ENCODE peak calls at places on chromosome 1, in seven cellular contexts. U is HFF-Myc; M is fibroblast of the aortic adventitia; G is activated T-cell treated with anti-CD3 and anti-CD28 coated beads for 24 hours; L is CD8-positive, alpha-beta memory T cell; H is NCI-H524; B is GM03348. X is an unnamed sample.

GRCh38 chr1:76759950-76760349 is 107.3 kb upstream of the ST6GALNAC5 start:
- DNase-seq in G (no peak), H (peak; percentile 3), L (no peak), B (no peak), U (no peak), M (no peak), X (no peak)

GRCh38 chr1:56415720-56416119 is 163.6 kb downstream of the PLPP3 start:
- DNase-seq in G (no peak), U (no peak), L (no peak), H (no peak), M (no peak), B (no peak), X (no peak)

GRCh38 chr1:77350012-77350411 is 68.2 kb downstream of the AK5 start:
- DNase-seq in L (no peak), H (no peak), B (no peak), M (peak; percentile 8), G (no peak), U (no peak), X (no peak)

GRCh38 chr1:221693087-221693486 is 48.8 kb downstream of the DUSP10 start:
- DNase-seq in H (no peak), L (no peak), M (no peak), G (no peak), B (no peak), U (no peak), X (no peak)

GRCh38 chr1:87149166-87150065 is 179.3 kb upstream of the LMO4 start:
- DNase-seq in M (peak; percentile 46), H (no peak), G (no peak), U (peak; percentile 52), L (no peak), B (peak; percentile 77), X (peak; percentile 19)

GRCh38 chr1:8197493-8198282 is 120.2 kb upstream of the SLC45A1 start:
- DNase-seq in U (peak; percentile 67), B (peak; percentile 92), H (no peak), M (peak; percentile 96), L (no peak), G (no peak), X (no peak)

GRCh38 chr1:1672181-1672965 is 13.6 kb upstream of the CDK11B start:
- DNase-seq in G (no peak), H (no peak), B (no peak), U (no peak), M (no peak), L (no peak), X (no peak)

GRCh38 chr1:59592924-59593323 is 221.8 kb upstream of the HOOK1 start:
- DNase-seq in U (no peak), M (no peak), L (no peak), G (no peak), H (no peak), B (no peak), X (no peak)

GRCh38 chr1:86487131-86487804 is 18.5 kb downstream of the CLCA1 start:
- DNase-seq in L (no peak), U (peak; percentile 92), H (no peak), M (peak; percentile 98), B (peak; percentile 88), G (no peak), X (no peak)

GRCh38 chr1:116958110-116958509 is 43.5 kb upstream of the CD101 start:
- DNase-seq in M (no peak), H (no peak), G (no peak), L (no peak), B (no peak), U (no peak), X (no peak)

GRCh38 chr1:191519519-191519918 is 638.7 kb upstream of the RGS18 start:
- DNase-seq in U (no peak), G (no peak), M (no peak), L (no peak), B (no peak), H (no peak), X (no peak)

GRCh38 chr1:10823000-10823401 is 26.6 kb upstream of the CASZ1 start:
- DNase-seq in M (peak; percentile 12), G (no peak), L (no peak), U (no peak), H (no peak), B (no peak), X (no peak)

GRCh38 chr1:3717041-3717714 is 35.1 kb upstream of the CCDC27 start:
- DNase-seq in G (no peak), H (no peak), L (no peak), B (no peak), M (no peak), U (no peak), X (peak; percentile 74)

GRCh38 chr1:172903581-172904220 is 147.0 kb downstream of the TNFSF18 start:
- DNase-seq in M (peak; percentile 55), G (no peak), B (peak; percentile 30), U (peak; percentile 69), L (no peak), H (no peak), X (no peak)

GRCh38 chr1:237141471-237141870 is 99.5 kb downstream of the RYR2 start:
- DNase-seq in H (peak; percentile 39), L (no peak), G (no peak), U (no peak), M (no peak), B (no peak), X (no peak)

GRCh38 chr1:980602-981395 is 1.1 kb downstream of the PERM1 start:
- DNase-seq in L (no peak), G (no peak), M (no peak), H (no peak), U (no peak), B (no peak), X (no peak)

GRCh38 chr1:166176416-166176815 is 9.6 kb upstream of the FAM78B start:
- DNase-seq in G (no peak), H (no peak), M (no peak), L (no peak), B (no peak), U (no peak), X (no peak)

GRCh38 chr1:227740401-227740960 is 5.2 kb downstream of the SNAP47 start:
- DNase-seq in L (no peak), M (no peak), H (no peak), B (no peak), U (no peak), G (no peak), X (no peak)

GRCh38 chr1:222643603-222643936 is 25.7 kb downstream of the MIA3 start:
- DNase-seq in G (no peak), U (no peak), M (no peak), B (no peak), H (peak; percentile 1), L (no peak), X (no peak)

GRCh38 chr1:197178998-197179397 is 32.5 kb upstream of the ASPM start:
- DNase-seq in M (peak; percentile 83), L (no peak), G (no peak), U (no peak), H (no peak), B (peak; percentile 12), X (no peak)

GRCh38 chr1:205978676-205979075 is 24.5 kb downstream of the RAB7B start:
- DNase-seq in L (no peak), G (no peak), M (no peak), B (no peak), U (no peak), H (no peak), X (no peak)

GRCh38 chr1:65558215-65558614 is 137.7 kb downstream of the LEPR start:
- DNase-seq in G (no peak), M (peak; percentile 14), L (no peak), H (no peak), U (no peak), B (no peak), X (no peak)

GRCh38 chr1:65703853-65704252 is 88.8 kb upstream of the PDE4B start:
- DNase-seq in H (no peak), B (no peak), M (no peak), L (no peak), G (no peak), U (no peak), X (no peak)

GRCh38 chr1:24886241-24886640 is 43.8 kb downstream of the RUNX3 start:
- DNase-seq in L (no peak), B (no peak), U (no peak), G (no peak), H (no peak), M (no peak), X (no peak)

GRCh38 chr1:219963432-219963831 is 35.1 kb upstream of the SLC30A10 start:
- DNase-seq in M (no peak), B (no peak), U (no peak), L (no peak), G (no peak), H (no peak), X (no peak)

GRCh38 chr1:14441302-14441741 is 157.2 kb upstream of the KAZN start:
- DNase-seq in L (no peak), G (no peak), M (peak; percentile 68), U (peak; percentile 37), H (no peak), B (peak; percentile 74), X (no peak)

GRCh38 chr1:50266509-50266908 is 156.7 kb downstream of the DMRTA2 start:
- DNase-seq in B (peak; percentile 33), M (peak; percentile 42), U (no peak), L (no peak), H (no peak), G (no peak), X (no peak)

GRCh38 chr1:88655685-88656299 is 28.3 kb upstream of the PKN2 start:
- DNase-seq in B (peak; percentile 44), L (peak; percentile 6), U (no peak), G (no peak), M (peak; percentile 66), H (no peak), X (no peak)

GRCh38 chr1:8137406-8138244 is 111.5 kb upstream of the ERRFI1 start:
- DNase-seq in B (peak; percentile 88), M (peak; percentile 97), L (no peak), G (no peak), H (no peak), U (peak; percentile 79), X (no peak)

GRCh38 chr1:237300642-237301041 is 258.7 kb downstream of the RYR2 start:
- DNase-seq in U (no peak), B (no peak), M (no peak), H (no peak), G (no peak), L (no peak), X (no peak)

GRCh38 chr1:94486990-94487389 is 54.6 kb downstream of the F3 start:
- DNase-seq in U (no peak), H (no peak), G (no peak), M (no peak), L (no peak), B (no peak), X (no peak)

GRCh38 chr1:35655196-35655595 is 13.9 kb upstream of the PSMB2 start:
- DNase-seq in G (no peak), U (no peak), L (no peak), M (no peak), B (no peak), H (no peak), X (no peak)

GRCh38 chr1:8858888-8859706 is 19.4 kb downstream of the ENO1 start:
- DNase-seq in M (peak; percentile 78), H (no peak), L (peak; percentile 36), G (peak; percentile 45), B (peak; percentile 49), U (peak; percentile 44), X (peak; percentile 23)

GRCh38 chr1:7120863-7121621 is 335.8 kb downstream of the CAMTA1 start:
- DNase-seq in G (no peak), M (no peak), B (no peak), H (no peak), L (no peak), U (no peak), X (no peak)

GRCh38 chr1:198278922-198279321 is 122.1 kb downstream of the NEK7 start:
- DNase-seq in L (no peak), G (no peak), B (no peak), M (peak; percentile 27), U (no peak), H (no peak), X (no peak)

X was measured in NCI-H526 treated with DMSO at 0.1 percent for 48 hours.